ENCODE peak calls at places on chromosomes 4 and X, in six cellular contexts. G, Z, R, B, A and P are unnamed samples.

GRCh38 chrX:129472116-129472515 is 51.2 kb downstream of the SMARCA1 start:
- DNase-seq in G (no peak), Z (no peak), R (peak), B (no peak), A (peak), P (no peak)

GRCh38 chrX:368811-369562 is 17.7 kb downstream of the PPP2R3B start:
- DNase-seq in G (peak), Z (peak), R (no peak), B (no peak), A (peak), P (peak)

GRCh38 chrX:55777596-55777995 is 60.0 kb downstream of the RRAGB start:
- DNase-seq in G (no peak), Z (no peak), R (no peak), B (no peak), A (no peak), P (no peak)

GRCh38 chrX:44742480-44743155 is 101.2 kb upstream of the DUSP21 start:
- DNase-seq in G (no peak), Z (no peak), R (no peak), B (no peak), A (no peak), P (no peak)

GRCh38 chr4:107719211-107719926 is 665 bp downstream of the PAPSS1 start:
- DNase-seq in G (no peak), Z (peak), R (peak), B (no peak), A (peak), P (no peak)

GRCh38 chr4:55169352-55169959 is 44.1 kb upstream of the KDR start:
- DNase-seq in G (no peak), Z (peak), R (no peak), B (no peak), A (no peak), P (no peak)

GRCh38 chr4:31088600-31089230 is 368.5 kb downstream of the PCDH7 start:
- DNase-seq in G (no peak), Z (no peak), R (peak), B (no peak), A (peak), P (no peak)

GRCh38 chrX:126819429-126819828 is at the start of gene PRR32:
- DNase-seq in G (no peak), Z (no peak), R (no peak), B (no peak), A (no peak), P (no peak)

GRCh38 chr4:19883841-19884240 is 367.9 kb upstream of the SLIT2 start:
- DNase-seq in G (no peak), Z (no peak), R (peak), B (no peak), A (peak), P (no peak)

GRCh38 chr4:1151541-1151940 is 20.8 kb downstream of the SPON2 start:
- DNase-seq in G (no peak), Z (no peak), R (no peak), B (no peak), A (no peak), P (no peak)

GRCh38 chr4:105352826-105353225 is 121.0 kb downstream of the PPA2 start:
- DNase-seq in G (no peak), Z (no peak), R (no peak), B (no peak), A (peak), P (no peak)

GRCh38 chr4:119299221-119300071 is 22.5 kb downstream of the FABP2 start:
- DNase-seq in G (no peak), Z (peak), R (peak), B (no peak), A (peak), P (no peak)

GRCh38 chrX:115616943-115617563 is 56.1 kb downstream of the PLS3 start:
- DNase-seq in G (no peak), Z (no peak), R (peak), B (no peak), A (peak), P (no peak)

GRCh38 chr4:186486172-186486571 is 69.2 kb downstream of the MTNR1A start:
- DNase-seq in G (no peak), Z (no peak), R (no peak), B (no peak), A (no peak), P (no peak)

GRCh38 chr4:37964734-37965457 is 4.7 kb downstream of the PTTG2 start:
- DNase-seq in G (no peak), Z (no peak), R (no peak), B (no peak), A (no peak), P (no peak)

GRCh38 chr4:39614487-39615162 is 24.0 kb downstream of the SMIM14 start:
- DNase-seq in G (no peak), Z (no peak), R (peak), B (no peak), A (peak), P (no peak)

GRCh38 chr4:144645621-144646522 is at the start of gene HHIP:
- DNase-seq in G (peak), Z (peak), R (peak), B (no peak), A (peak), P (no peak)

GRCh38 chrX:107676559-107677378 is 48.5 kb downstream of the PRPS1 start:
- DNase-seq in G (peak), Z (no peak), R (peak), B (no peak), A (peak), P (no peak)

GRCh38 chr4:7892212-7893019 is 47.2 kb downstream of the AFAP1 start:
- DNase-seq in G (peak), Z (no peak), R (peak), B (no peak), A (peak), P (no peak)

GRCh38 chr4:23260510-23260909 is 567.8 kb downstream of the GBA3 start:
- DNase-seq in G (no peak), Z (no peak), R (no peak), B (no peak), A (no peak), P (no peak)

GRCh38 chr4:2290974-2291704 is 29.2 kb upstream of the MXD4 start:
- DNase-seq in G (peak), Z (no peak), R (no peak), B (no peak), A (no peak), P (no peak)

GRCh38 chr4:76640252-76640925 is 205.4 kb downstream of the SHROOM3 start:
- DNase-seq in G (no peak), Z (peak), R (no peak), B (no peak), A (no peak), P (no peak)

GRCh38 chr4:24624381-24624780 is 40.0 kb upstream of the DHX15 start:
- DNase-seq in G (no peak), Z (no peak), R (no peak), B (no peak), A (no peak), P (no peak)

GRCh38 chr4:73811841-73812240 is 24.6 kb upstream of the CXCL6 start:
- DNase-seq in G (no peak), Z (no peak), R (no peak), B (no peak), A (no peak), P (no peak)

GRCh38 chrX:110755061-110755460 is 40.6 kb downstream of the CHRDL1 start:
- DNase-seq in G (no peak), Z (no peak), R (peak), B (no peak), A (peak), P (no peak)

GRCh38 chr4:24703298-24703697 is 92.1 kb upstream of the SOD3 start:
- DNase-seq in G (no peak), Z (no peak), R (no peak), B (no peak), A (no peak), P (no peak)

GRCh38 chrX:123361371-123361770 is 177.3 kb downstream of the GRIA3 start:
- DNase-seq in G (no peak), Z (peak), R (no peak), B (no peak), A (no peak), P (no peak)

GRCh38 chr4:154160925-154161324 is 330.7 kb downstream of the DCHS2 start:
- DNase-seq in G (no peak), Z (peak), R (peak), B (no peak), A (no peak), P (no peak)

GRCh38 chr4:172650758-172651495 is 517.7 kb upstream of the GALNT7 start:
- DNase-seq in G (no peak), Z (no peak), R (no peak), B (no peak), A (no peak), P (no peak)

GRCh38 chr4:22515888-22516541 is at the start of gene ADGRA3:
- DNase-seq in G (peak), Z (peak), R (peak), B (no peak), A (peak), P (peak)

GRCh38 chrX:151830911-151831310 is 81.8 kb upstream of the MAGEA4 start:
- DNase-seq in G (no peak), Z (peak), R (peak), B (no peak), A (no peak), P (no peak)

GRCh38 chr4:124202106-124202505 is 510.4 kb downstream of the ANKRD50 start:
- DNase-seq in G (no peak), Z (peak), R (peak), B (no peak), A (peak), P (no peak)

GRCh38 chr4:20487852-20488251 is 212.4 kb upstream of the PACRGL start:
- DNase-seq in G (no peak), Z (no peak), R (peak), B (no peak), A (peak), P (no peak)

GRCh38 chrX:64427787-64428186 is 32.5 kb upstream of the MTMR8 start:
- DNase-seq in G (no peak), Z (no peak), R (no peak), B (no peak), A (no peak), P (no peak)

GRCh38 chr4:129526812-129527211 is 430.9 kb downstream of the C4orf33 start:
- DNase-seq in G (no peak), Z (peak), R (peak), B (no peak), A (peak), P (no peak)

GRCh38 chrX:71870337-71871098 is 40.1 kb upstream of the NHSL2 start:
- DNase-seq in G (no peak), Z (peak), R (no peak), B (no peak), A (peak), P (no peak)

GRCh38 chr4:151276787-151277557 is at the start of gene PRSS48:
- DNase-seq in G (peak), Z (peak), R (peak), B (no peak), A (peak), P (no peak)

GRCh38 chrX:135707880-135708279 is 5.6 kb upstream of the CT45A1 start:
- DNase-seq in G (no peak), Z (peak), R (no peak), B (no peak), A (peak), P (no peak)
- TF ChIP-seq CTCF in G (no peak), Z (peak), R (no peak), B (no peak), A (no peak), P (peak)

GRCh38 chrX:32408389-32408788 is 803.0 kb downstream of the DMD start:
- DNase-seq in G (no peak), Z (peak), R (no peak), B (no peak), A (peak), P (no peak)
- TF ChIP-seq CTCF in G (no peak), Z (peak), R (no peak), B (no peak), A (no peak), P (peak)

GRCh38 chrX:146278381-146278780 is 460.8 kb downstream of the SLITRK2 start:
- DNase-seq in G (no peak), Z (peak), R (no peak), B (no peak), A (no peak), P (no peak)
- TF ChIP-seq CTCF in G (no peak), Z (peak), R (no peak), B (no peak), A (no peak), P (no peak)

GRCh38 chr4:48943387-48943786 is 36.8 kb upstream of the OCIAD2 start:
- DNase-seq in G (no peak), Z (peak), R (no peak), B (no peak), A (no peak), P (no peak)
- TF ChIP-seq CTCF in G (no peak), Z (peak), R (no peak), B (no peak), A (peak), P (peak)

GRCh38 chr4:157804986-157805385 is 367.8 kb downstream of the GASK1B start:
- DNase-seq in G (no peak), Z (peak), R (no peak), B (no peak), A (peak), P (no peak)
- TF ChIP-seq CTCF in G (no peak), Z (peak), R (no peak), B (no peak), A (peak), P (peak)

GRCh38 chr4:41359069-41359769 is 102.5 kb downstream of the UCHL1 start:
- DNase-seq in G (no peak), Z (peak), R (no peak), B (no peak), A (no peak), P (no peak)
- TF ChIP-seq CTCF in G (no peak), Z (peak), R (no peak), B (no peak), A (no peak), P (peak)

DNA sequence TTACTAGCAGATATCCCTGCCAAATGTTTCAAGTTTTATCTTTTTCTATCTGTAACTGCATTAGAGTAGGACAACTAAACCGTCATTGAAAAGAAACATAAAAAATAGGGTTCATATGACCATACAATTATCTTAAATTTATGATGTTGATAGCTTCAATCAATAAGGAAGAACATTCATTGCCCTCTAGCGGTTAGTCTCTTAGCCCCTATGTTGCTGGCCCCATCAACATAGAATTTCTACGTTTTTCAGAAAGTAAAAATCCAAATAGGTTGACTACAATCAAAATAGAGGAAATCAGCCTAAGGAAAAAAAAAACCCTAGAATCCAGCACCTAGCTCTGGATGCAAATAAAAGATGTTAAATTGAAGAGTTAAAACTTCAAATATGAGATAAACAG is 225.1 kb upstream of the ITM2A start:
- DNase-seq in G (no peak), Z (peak), R (no peak), B (no peak), A (no peak), P (no peak)
- TF ChIP-seq CTCF in G (no peak), Z (peak), R (no peak), B (no peak), A (peak), P (no peak)

GRCh38 chr4:74969507-74970474 is 36.9 kb downstream of the PARM1 start:
- DNase-seq in G (no peak), Z (peak), R (peak), B (no peak), A (peak), P (no peak)
- TF ChIP-seq CTCF in G (peak), Z (peak), R (no peak), B (no peak), A (peak), P (no peak)